ENCODE peak calls at places on chromosomes 2 and 18, in four cellular contexts. W is pancreas, K is ACHN, C is MCF 10A. E is an unnamed sample.

GRCh38 chr2:55112229-55113016 is 62.2 kb upstream of the RTN4 start:
- DNase-seq in W (no peak), K (no peak), C (no peak), E (no peak)

GRCh38 chr2:26613241-26614204 is 27.6 kb downstream of the CIB4 start:
- DNase-seq in W (no peak), K (no peak), C (no peak), E (no peak)

GRCh38 chr2:118145207-118145606 is 56.9 kb downstream of the INSIG2 start:
- DNase-seq in W (no peak), K (no peak), C (no peak), E (no peak)

GRCh38 chr2:43102366-43103092 is 123.9 kb downstream of the ZFP36L2 start:
- DNase-seq in W (no peak), K (no peak), C (no peak), E (no peak)

GRCh38 chr2:26691881-26692813 is at the start of gene KCNK3:
- DNase-seq in W (peak; percentile 72), K (peak; percentile 70), C (peak; percentile 28), E (peak; percentile 68)

GRCh38 chr2:12051831-12052230 is 305.4 kb downstream of the LPIN1 start:
- DNase-seq in W (no peak), K (no peak), C (peak; percentile 54), E (no peak)

GRCh38 chr2:122500316-122501105 is 745.1 kb downstream of the TSN start:
- DNase-seq in W (no peak), K (no peak), C (no peak), E (no peak)

GRCh38 chr2:168246072-168246482 is 1.3 kb downstream of the STK39 start:
- DNase-seq in W (no peak), K (no peak), C (no peak), E (no peak)

GRCh38 chr2:48356701-48357322 is 173.1 kb upstream of the STON1 start:
- DNase-seq in W (no peak), K (no peak), C (no peak), E (no peak)

GRCh38 chr18:10477863-10478260 is 23.4 kb downstream of the APCDD1 start:
- DNase-seq in W (no peak), K (no peak), C (no peak), E (no peak)

GRCh38 chr2:95670167-95670566 is 78.4 kb downstream of the TRIM43 start:
- DNase-seq in W (no peak), K (no peak), C (no peak), E (no peak)

GRCh38 chr2:172087191-172087779 is 2.0 kb downstream of the DLX1 start:
- DNase-seq in W (no peak), K (no peak), C (no peak), E (no peak)

GRCh38 chr2:34738691-34739090 is 1139.6 kb upstream of the FAM98A start:
- DNase-seq in W (no peak), K (peak; percentile 32), C (no peak), E (peak; percentile 6)

GRCh38 chr2:189951791-189952535 is 110.6 kb downstream of the MSTN start:
- DNase-seq in W (no peak), K (no peak), C (no peak), E (no peak)

GRCh38 chr2:30662268-30663131 is 144.7 kb downstream of the CAPN13 start:
- DNase-seq in W (no peak), K (no peak), C (no peak), E (no peak)

E was measured in Calu3.